ENCODE peak calls at places on chromosomes 3 and 15, in eight cellular contexts. One of them, this sample, is unnamed.

GRCh38 chr3:194333212-194333980 is 17.7 kb downstream of the CPN2 start:
- DNase-seq in IMR-90: peak; percentile 80
- DNase-seq in thoracic aorta: peak; percentile 56
- DNase-seq in CD8-positive, alpha-beta memory T cell: peak; percentile 80
- DNase-seq in mammary epithelial cell: peak; percentile 76
- DNase-seq in lower leg skin: peak; percentile 97
- DNase-seq in choroid plexus epithelial cell: peak; percentile 89
- DNase-seq in AG10803: peak; percentile 41
- DNase-seq in this sample: peak; percentile 85

GRCh38 chr3:44963571-44964325 is 12.2 kb downstream of the ZDHHC3 start:
- DNase-seq in IMR-90: no peak
- DNase-seq in thoracic aorta: no peak
- DNase-seq in CD8-positive, alpha-beta memory T cell: no peak
- DNase-seq in mammary epithelial cell: peak; percentile 35
- DNase-seq in lower leg skin: no peak
- DNase-seq in choroid plexus epithelial cell: no peak
- DNase-seq in AG10803: no peak
- DNase-seq in this sample: no peak

GRCh38 chr15:98537516-98538060 is 110.8 kb upstream of the IGF1R start:
- DNase-seq in IMR-90: no peak
- DNase-seq in thoracic aorta: no peak
- DNase-seq in CD8-positive, alpha-beta memory T cell: no peak
- DNase-seq in mammary epithelial cell: peak; percentile 33
- DNase-seq in lower leg skin: no peak
- DNase-seq in choroid plexus epithelial cell: no peak
- DNase-seq in AG10803: no peak
- DNase-seq in this sample: no peak

GRCh38 chr3:8825153-8825825 is 55.9 kb upstream of the OXTR start:
- DNase-seq in IMR-90: no peak
- DNase-seq in thoracic aorta: no peak
- DNase-seq in CD8-positive, alpha-beta memory T cell: no peak
- DNase-seq in mammary epithelial cell: no peak
- DNase-seq in lower leg skin: no peak
- DNase-seq in choroid plexus epithelial cell: no peak
- DNase-seq in AG10803: no peak
- DNase-seq in this sample: peak; percentile 47

GRCh38 chr3:114221165-114221880 is 16.1 kb downstream of the ZNF80 start:
- DNase-seq in IMR-90: no peak
- DNase-seq in thoracic aorta: no peak
- DNase-seq in CD8-positive, alpha-beta memory T cell: peak; percentile 37
- DNase-seq in mammary epithelial cell: no peak
- DNase-seq in lower leg skin: no peak
- DNase-seq in choroid plexus epithelial cell: peak; percentile 19
- DNase-seq in AG10803: peak; percentile 7
- DNase-seq in this sample: peak; percentile 7

GRCh38 chr3:174397848-174398247 is 461.3 kb upstream of the NAALADL2 start:
- DNase-seq in IMR-90: peak; percentile 50
- DNase-seq in thoracic aorta: no peak
- DNase-seq in CD8-positive, alpha-beta memory T cell: no peak
- DNase-seq in mammary epithelial cell: peak; percentile 31
- DNase-seq in lower leg skin: no peak
- DNase-seq in choroid plexus epithelial cell: peak; percentile 72
- DNase-seq in AG10803: peak; percentile 47
- DNase-seq in this sample: peak; percentile 47

GRCh38 chr3:31550452-31551251 is 17.9 kb downstream of the STT3B start:
- DNase-seq in IMR-90: peak; percentile 40
- DNase-seq in thoracic aorta: no peak
- DNase-seq in CD8-positive, alpha-beta memory T cell: no peak
- DNase-seq in mammary epithelial cell: peak; percentile 23
- DNase-seq in lower leg skin: no peak
- DNase-seq in choroid plexus epithelial cell: peak; percentile 53
- DNase-seq in AG10803: peak; percentile 26
- DNase-seq in this sample: peak; percentile 31

GRCh38 chr3:25424238-25425013 is 3.6 kb upstream of the RARB start:
- DNase-seq in IMR-90: no peak
- DNase-seq in thoracic aorta: no peak
- DNase-seq in CD8-positive, alpha-beta memory T cell: no peak
- DNase-seq in mammary epithelial cell: peak; percentile 88
- DNase-seq in lower leg skin: no peak
- DNase-seq in choroid plexus epithelial cell: peak; percentile 49
- DNase-seq in AG10803: peak; percentile 43
- DNase-seq in this sample: peak; percentile 85

GRCh38 chr3:47082519-47082918 is 81.4 kb downstream of the SETD2 start:
- DNase-seq in IMR-90: peak; percentile 89
- DNase-seq in thoracic aorta: no peak
- DNase-seq in CD8-positive, alpha-beta memory T cell: no peak
- DNase-seq in mammary epithelial cell: no peak
- DNase-seq in lower leg skin: no peak
- DNase-seq in choroid plexus epithelial cell: peak; percentile 64
- DNase-seq in AG10803: peak; percentile 55
- DNase-seq in this sample: peak; percentile 78

GRCh38 chr3:141330718-141331369 is 37.5 kb upstream of the ZBTB38 start:
- DNase-seq in IMR-90: peak; percentile 54
- DNase-seq in thoracic aorta: no peak
- DNase-seq in CD8-positive, alpha-beta memory T cell: no peak
- DNase-seq in mammary epithelial cell: no peak
- DNase-seq in lower leg skin: no peak
- DNase-seq in choroid plexus epithelial cell: no peak
- DNase-seq in AG10803: no peak
- DNase-seq in this sample: no peak

GRCh38 chr3:61894988-61895935 is 333.9 kb downstream of the PTPRG start:
- DNase-seq in IMR-90: peak; percentile 90
- DNase-seq in thoracic aorta: peak; percentile 77
- DNase-seq in CD8-positive, alpha-beta memory T cell: no peak
- DNase-seq in mammary epithelial cell: peak; percentile 96
- DNase-seq in lower leg skin: peak; percentile 87
- DNase-seq in choroid plexus epithelial cell: peak; percentile 95
- DNase-seq in AG10803: peak; percentile 77
- DNase-seq in this sample: peak; percentile 78

GRCh38 chr15:71191296-71191695 is 76.0 kb downstream of the THSD4 start:
- DNase-seq in IMR-90: no peak
- DNase-seq in thoracic aorta: no peak
- DNase-seq in CD8-positive, alpha-beta memory T cell: no peak
- DNase-seq in mammary epithelial cell: no peak
- DNase-seq in lower leg skin: no peak
- DNase-seq in choroid plexus epithelial cell: no peak
- DNase-seq in AG10803: peak; percentile 63
- DNase-seq in this sample: no peak

GRCh38 chr3:8741581-8742355 is 8.2 kb downstream of the CAV3 start:
- DNase-seq in IMR-90: peak; percentile 86
- DNase-seq in thoracic aorta: no peak
- DNase-seq in CD8-positive, alpha-beta memory T cell: no peak
- DNase-seq in mammary epithelial cell: peak; percentile 46
- DNase-seq in lower leg skin: peak; percentile 40
- DNase-seq in choroid plexus epithelial cell: peak; percentile 75
- DNase-seq in AG10803: peak; percentile 79
- DNase-seq in this sample: peak; percentile 77

GRCh38 chr3:138941259-138941885 is 5.6 kb downstream of the FOXL2 start:
- DNase-seq in IMR-90: peak; percentile 33
- DNase-seq in thoracic aorta: no peak
- DNase-seq in CD8-positive, alpha-beta memory T cell: no peak
- DNase-seq in mammary epithelial cell: no peak
- DNase-seq in lower leg skin: no peak
- DNase-seq in choroid plexus epithelial cell: peak; percentile 64
- DNase-seq in AG10803: peak; percentile 48
- DNase-seq in this sample: peak; percentile 72

GRCh38 chr3:66499881-66500574 is 794 bp downstream of the LRIG1 start:
- DNase-seq in IMR-90: peak; percentile 43
- DNase-seq in thoracic aorta: no peak
- DNase-seq in CD8-positive, alpha-beta memory T cell: peak; percentile 10
- DNase-seq in mammary epithelial cell: peak; percentile 1
- DNase-seq in lower leg skin: no peak
- DNase-seq in choroid plexus epithelial cell: peak; percentile 29
- DNase-seq in AG10803: peak; percentile 20
- DNase-seq in this sample: no peak

GRCh38 chr3:49171775-49172500 is 540 bp downstream of the KLHDC8B start:
- DNase-seq in IMR-90: no peak
- DNase-seq in thoracic aorta: no peak
- DNase-seq in CD8-positive, alpha-beta memory T cell: no peak
- DNase-seq in mammary epithelial cell: no peak
- DNase-seq in lower leg skin: no peak
- DNase-seq in choroid plexus epithelial cell: no peak
- DNase-seq in AG10803: no peak
- DNase-seq in this sample: no peak

GRCh38 chr3:43855674-43856299 is 165.0 kb downstream of the ABHD5 start:
- DNase-seq in IMR-90: peak; percentile 56
- DNase-seq in thoracic aorta: no peak
- DNase-seq in CD8-positive, alpha-beta memory T cell: no peak
- DNase-seq in mammary epithelial cell: peak; percentile 49
- DNase-seq in lower leg skin: no peak
- DNase-seq in choroid plexus epithelial cell: peak; percentile 84
- DNase-seq in AG10803: peak; percentile 53
- DNase-seq in this sample: peak; percentile 61

GRCh38 chr3:184177767-184178306 is 3.2 kb downstream of the AP2M1 start:
- DNase-seq in IMR-90: no peak
- DNase-seq in thoracic aorta: no peak
- DNase-seq in CD8-positive, alpha-beta memory T cell: no peak
- DNase-seq in mammary epithelial cell: no peak
- DNase-seq in lower leg skin: no peak
- DNase-seq in choroid plexus epithelial cell: no peak
- DNase-seq in AG10803: no peak
- DNase-seq in this sample: no peak

GRCh38 chr3:184176377-184177330 is 2.0 kb downstream of the AP2M1 start:
- DNase-seq in IMR-90: peak; percentile 96
- DNase-seq in thoracic aorta: peak; percentile 57
- DNase-seq in CD8-positive, alpha-beta memory T cell: no peak
- DNase-seq in mammary epithelial cell: peak; percentile 77
- DNase-seq in lower leg skin: peak; percentile 93
- DNase-seq in choroid plexus epithelial cell: peak; percentile 98
- DNase-seq in AG10803: peak; percentile 91
- DNase-seq in this sample: peak; percentile 98

GRCh38 chr3:184175981-184176376 is 1.3 kb downstream of the AP2M1 start:
- DNase-seq in IMR-90: no peak
- DNase-seq in thoracic aorta: no peak
- DNase-seq in CD8-positive, alpha-beta memory T cell: no peak
- DNase-seq in mammary epithelial cell: no peak
- DNase-seq in lower leg skin: no peak
- DNase-seq in choroid plexus epithelial cell: no peak
- DNase-seq in AG10803: peak; percentile 65
- DNase-seq in this sample: no peak

GRCh38 chr3:184178522-184179138 is 4.0 kb downstream of the AP2M1 start:
- DNase-seq in IMR-90: peak; percentile 36
- DNase-seq in thoracic aorta: no peak
- DNase-seq in CD8-positive, alpha-beta memory T cell: no peak
- DNase-seq in mammary epithelial cell: no peak
- DNase-seq in lower leg skin: no peak
- DNase-seq in choroid plexus epithelial cell: no peak
- DNase-seq in AG10803: peak; percentile 26
- DNase-seq in this sample: no peak

DNA sequence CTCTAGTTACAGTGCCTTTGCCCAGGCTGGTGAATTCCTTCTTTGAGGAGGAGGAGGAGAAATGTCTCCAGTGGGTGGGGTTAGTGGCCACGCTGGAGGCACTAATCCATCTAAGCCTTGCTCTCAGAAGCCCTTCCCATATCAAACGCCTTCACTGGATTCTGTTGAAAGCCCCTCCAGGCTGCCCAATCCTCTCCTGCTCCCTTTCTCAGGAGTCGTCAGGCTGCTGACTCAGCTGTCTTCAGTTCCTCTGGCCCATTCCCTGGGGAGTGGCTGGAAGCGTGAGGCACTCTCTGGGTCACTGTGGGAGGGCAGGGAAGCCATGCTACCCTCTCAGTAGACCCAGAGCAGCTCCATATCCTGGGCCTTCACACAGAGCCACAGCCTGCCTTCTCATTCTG is 2.7 kb downstream of the AP2M1 start:
- DNase-seq in IMR-90: peak; percentile 30
- DNase-seq in thoracic aorta: no peak
- DNase-seq in CD8-positive, alpha-beta memory T cell: no peak
- DNase-seq in mammary epithelial cell: no peak
- DNase-seq in lower leg skin: no peak
- DNase-seq in choroid plexus epithelial cell: peak; percentile 60
- DNase-seq in AG10803: peak; percentile 45
- DNase-seq in this sample: peak; percentile 85
- H3K4me3 ChIP-seq in IMR-90: peak overlapping the region; percentile 22
- H3K4me3 ChIP-seq in thoracic aorta: peak overlapping the region; percentile 98
- H3K4me3 ChIP-seq in CD8-positive, alpha-beta memory T cell: no peak overlapping the region
- H3K4me3 ChIP-seq in mammary epithelial cell: no peak overlapping the region
- H3K4me3 ChIP-seq in lower leg skin: no peak overlapping the region
- H3K4me3 ChIP-seq in choroid plexus epithelial cell: peak overlapping the region; percentile 100
- H3K4me3 ChIP-seq in AG10803: peak overlapping the region; percentile 97
- H3K4me3 ChIP-seq in this sample: peak overlapping the region; percentile 90

DNA sequence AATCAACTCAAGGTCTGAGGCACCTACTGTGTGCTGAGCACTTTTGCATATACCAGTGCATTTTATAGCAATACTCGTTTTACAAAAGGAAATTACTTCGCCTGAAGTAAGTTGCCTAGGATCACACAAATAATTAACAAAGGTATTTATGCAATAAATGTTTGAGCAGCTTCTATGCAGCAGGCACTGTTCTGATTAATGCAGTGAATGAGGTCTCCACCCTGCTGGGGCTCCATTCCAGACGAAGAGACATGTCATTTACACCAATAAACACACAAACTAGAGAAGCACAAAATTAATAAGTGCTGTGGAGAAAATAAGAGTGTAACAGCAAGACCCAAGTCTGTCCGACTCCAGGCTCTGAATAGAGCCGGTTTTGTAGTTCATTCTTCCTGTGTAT is 17.5 kb downstream of the NOX5 start:
- DNase-seq in IMR-90: no peak
- DNase-seq in thoracic aorta: no peak
- DNase-seq in CD8-positive, alpha-beta memory T cell: no peak
- DNase-seq in mammary epithelial cell: no peak
- DNase-seq in lower leg skin: no peak
- DNase-seq in choroid plexus epithelial cell: no peak
- DNase-seq in AG10803: no peak
- DNase-seq in this sample: no peak
- H3K4me3 ChIP-seq in IMR-90: no peak overlapping the region
- H3K4me3 ChIP-seq in thoracic aorta: peak overlapping the region; percentile 51
- H3K4me3 ChIP-seq in CD8-positive, alpha-beta memory T cell: no peak overlapping the region
- H3K4me3 ChIP-seq in mammary epithelial cell: no peak overlapping the region
- H3K4me3 ChIP-seq in lower leg skin: no peak overlapping the region
- H3K4me3 ChIP-seq in choroid plexus epithelial cell: peak overlapping the region; percentile 45
- H3K4me3 ChIP-seq in AG10803: peak overlapping the region; percentile 49
- H3K4me3 ChIP-seq in this sample: peak overlapping the region; percentile 55

GRCh38 chr15:29812384-29812694 is 9.9 kb downstream of the TJP1 start:
- DNase-seq in IMR-90: peak; percentile 69
- DNase-seq in thoracic aorta: no peak
- DNase-seq in CD8-positive, alpha-beta memory T cell: no peak
- DNase-seq in mammary epithelial cell: peak; percentile 83
- DNase-seq in lower leg skin: no peak
- DNase-seq in choroid plexus epithelial cell: peak; percentile 76
- DNase-seq in AG10803: peak; percentile 52
- DNase-seq in this sample: peak; percentile 55
- H3K4me3 ChIP-seq in IMR-90: no peak overlapping the region
- H3K4me3 ChIP-seq in thoracic aorta: no peak overlapping the region
- H3K4me3 ChIP-seq in CD8-positive, alpha-beta memory T cell: no peak overlapping the region
- H3K4me3 ChIP-seq in mammary epithelial cell: no peak overlapping the region
- H3K4me3 ChIP-seq in lower leg skin: no peak overlapping the region
- H3K4me3 ChIP-seq in choroid plexus epithelial cell: no peak overlapping the region
- H3K4me3 ChIP-seq in AG10803: no peak overlapping the region
- H3K4me3 ChIP-seq in this sample: no peak overlapping the region

GRCh38 chr3:113169876-113170452 is 41.4 kb upstream of the BOC start:
- DNase-seq in IMR-90: no peak
- DNase-seq in thoracic aorta: no peak
- DNase-seq in CD8-positive, alpha-beta memory T cell: no peak
- DNase-seq in mammary epithelial cell: no peak
- DNase-seq in lower leg skin: no peak
- DNase-seq in choroid plexus epithelial cell: no peak
- DNase-seq in AG10803: no peak
- DNase-seq in this sample: no peak
- H3K4me3 ChIP-seq in IMR-90: no peak overlapping the region
- H3K4me3 ChIP-seq in thoracic aorta: no peak overlapping the region
- H3K4me3 ChIP-seq in CD8-positive, alpha-beta memory T cell: no peak overlapping the region
- H3K4me3 ChIP-seq in mammary epithelial cell: no peak overlapping the region
- H3K4me3 ChIP-seq in lower leg skin: no peak overlapping the region
- H3K4me3 ChIP-seq in choroid plexus epithelial cell: no peak overlapping the region
- H3K4me3 ChIP-seq in AG10803: no peak overlapping the region
- H3K4me3 ChIP-seq in this sample: no peak overlapping the region